ENCODE peak calls at places on chromosomes 13 and 19, in five cellular contexts. One of them, this sample, is unnamed.

GRCh38 chr13:99414048-99414995 is 87.0 kb upstream of the TM9SF2 start:
- DNase-seq in thyroid gland: no peak
- DNase-seq in A549: no peak
- DNase-seq in left ventricle myocardium inferior: no peak
- DNase-seq in pancreas: peak
- DNase-seq in this sample: peak

GRCh38 chr19:11094520-11094894 is 5.2 kb downstream of the LDLR start:
- DNase-seq in left ventricle myocardium inferior: no peak
- DNase-seq in A549: no peak
- DNase-seq in pancreas: no peak
- DNase-seq in thyroid gland: no peak
- DNase-seq in this sample: no peak

GRCh38 chr19:1923319-1923718 is 17.7 kb upstream of the CSNK1G2 start:
- DNase-seq in pancreas: no peak
- DNase-seq in thyroid gland: no peak
- DNase-seq in left ventricle myocardium inferior: no peak
- DNase-seq in A549: no peak
- DNase-seq in this sample: no peak

GRCh38 chr13:28719656-28720055 is 886 bp upstream of the SLC46A3 start:
- DNase-seq in thyroid gland: no peak
- DNase-seq in A549: no peak
- DNase-seq in pancreas: no peak
- DNase-seq in left ventricle myocardium inferior: no peak
- DNase-seq in this sample: peak

GRCh38 chr19:33698576-33699435 is 77.1 kb downstream of the CHST8 start:
- DNase-seq in left ventricle myocardium inferior: no peak
- DNase-seq in pancreas: no peak
- DNase-seq in thyroid gland: no peak
- DNase-seq in A549: no peak
- DNase-seq in this sample: no peak

GRCh38 chr19:45152504-45153338 is 8.1 kb downstream of the NKPD1 start:
- DNase-seq in A549: no peak
- DNase-seq in pancreas: no peak
- DNase-seq in left ventricle myocardium inferior: peak
- DNase-seq in thyroid gland: peak
- DNase-seq in this sample: peak

GRCh38 chr19:51127755-51128154 is 3.0 kb downstream of the SIGLEC9 start:
- DNase-seq in left ventricle myocardium inferior: no peak
- DNase-seq in A549: no peak
- DNase-seq in thyroid gland: no peak
- DNase-seq in pancreas: peak
- DNase-seq in this sample: peak

GRCh38 chr19:47726467-47726866 is 13.2 kb downstream of the EHD2 start:
- DNase-seq in left ventricle myocardium inferior: no peak
- DNase-seq in thyroid gland: no peak
- DNase-seq in pancreas: no peak
- DNase-seq in A549: no peak
- DNase-seq in this sample: peak

GRCh38 chr19:41327076-41327475 is 17.1 kb downstream of the CCDC97 start:
- DNase-seq in A549: no peak
- DNase-seq in left ventricle myocardium inferior: no peak
- DNase-seq in pancreas: no peak
- DNase-seq in thyroid gland: no peak
- DNase-seq in this sample: no peak

GRCh38 chr13:76745246-76746200 is 140.7 kb downstream of the KCTD12 start:
- DNase-seq in thyroid gland: no peak
- DNase-seq in pancreas: no peak
- DNase-seq in A549: no peak
- DNase-seq in left ventricle myocardium inferior: no peak
- DNase-seq in this sample: no peak

GRCh38 chr19:50310759-50311465 is 18.3 kb downstream of the KCNC3 start:
- DNase-seq in left ventricle myocardium inferior: no peak
- DNase-seq in A549: no peak
- DNase-seq in thyroid gland: no peak
- DNase-seq in pancreas: no peak
- DNase-seq in this sample: no peak

GRCh38 chr19:11152318-11153062 is 3.1 kb downstream of the SPC24 start:
- DNase-seq in pancreas: peak
- DNase-seq in thyroid gland: peak
- DNase-seq in A549: peak
- DNase-seq in left ventricle myocardium inferior: peak
- DNase-seq in this sample: peak

GRCh38 chr13:112638157-112638750 is 50.3 kb upstream of the TUBGCP3 start:
- DNase-seq in pancreas: peak
- DNase-seq in A549: no peak
- DNase-seq in left ventricle myocardium inferior: no peak
- DNase-seq in thyroid gland: no peak
- DNase-seq in this sample: no peak

GRCh38 chr13:110042253-110042652 is 255.9 kb upstream of the IRS2 start:
- DNase-seq in A549: no peak
- DNase-seq in pancreas: no peak
- DNase-seq in left ventricle myocardium inferior: no peak
- DNase-seq in thyroid gland: no peak
- DNase-seq in this sample: peak

GRCh38 chr19:45793178-45793564 is 526 bp upstream of the DMWD start:
- DNase-seq in thyroid gland: no peak
- DNase-seq in A549: no peak
- DNase-seq in left ventricle myocardium inferior: no peak
- DNase-seq in pancreas: no peak
- DNase-seq in this sample: no peak

GRCh38 chr19:54696117-54696548 is 28.1 kb upstream of the KIR3DL3 start:
- DNase-seq in left ventricle myocardium inferior: no peak
- DNase-seq in A549: no peak
- DNase-seq in thyroid gland: no peak
- DNase-seq in pancreas: no peak
- DNase-seq in this sample: no peak

GRCh38 chr19:3575260-3575741 is 2.6 kb downstream of the HMG20B start:
- DNase-seq in A549: peak
- DNase-seq in thyroid gland: no peak
- DNase-seq in pancreas: no peak
- DNase-seq in left ventricle myocardium inferior: no peak
- DNase-seq in this sample: peak

GRCh38 chr13:69050696-69051095 is 1056.9 kb upstream of the ATXN8OS start:
- DNase-seq in thyroid gland: no peak
- DNase-seq in left ventricle myocardium inferior: no peak
- DNase-seq in pancreas: no peak
- DNase-seq in A549: no peak
- DNase-seq in this sample: no peak

GRCh38 chr13:23268441-23268840 is 87.7 kb downstream of the SGCG start:
- DNase-seq in pancreas: no peak
- DNase-seq in left ventricle myocardium inferior: no peak
- DNase-seq in A549: no peak
- DNase-seq in thyroid gland: no peak
- DNase-seq in this sample: no peak

GRCh38 chr13:42420304-42420703 is 148.4 kb downstream of the AKAP11 start:
- DNase-seq in left ventricle myocardium inferior: no peak
- DNase-seq in thyroid gland: no peak
- DNase-seq in A549: no peak
- DNase-seq in pancreas: no peak
- DNase-seq in this sample: no peak

GRCh38 chr13:19155321-19155861 is 26.2 kb downstream of the TUBA3C start:
- DNase-seq in A549: no peak
- DNase-seq in left ventricle myocardium inferior: no peak
- DNase-seq in pancreas: no peak
- DNase-seq in thyroid gland: no peak
- DNase-seq in this sample: no peak

GRCh38 chr19:10283786-10284540 is 2.8 kb upstream of the ICAM4 start:
- DNase-seq in pancreas: no peak
- DNase-seq in left ventricle myocardium inferior: no peak
- DNase-seq in A549: no peak
- DNase-seq in thyroid gland: no peak
- DNase-seq in this sample: no peak

GRCh38 chr13:46748300-46748699 is 48.7 kb downstream of the ESD start:
- DNase-seq in thyroid gland: no peak
- DNase-seq in left ventricle myocardium inferior: no peak
- DNase-seq in pancreas: no peak
- DNase-seq in A549: no peak
- DNase-seq in this sample: peak

GRCh38 chr19:53507523-53508442 is 30.2 kb upstream of the ZNF331 start:
- DNase-seq in left ventricle myocardium inferior: no peak
- DNase-seq in A549: no peak
- DNase-seq in pancreas: no peak
- DNase-seq in thyroid gland: no peak
- DNase-seq in this sample: peak

GRCh38 chr19:16435238-16435911 is 36.4 kb downstream of the EPS15L1 start:
- DNase-seq in A549: no peak
- DNase-seq in thyroid gland: peak
- DNase-seq in left ventricle myocardium inferior: peak
- DNase-seq in pancreas: no peak
- DNase-seq in this sample: peak

GRCh38 chr13:114074671-114075315 is 57.6 kb downstream of the RASA3 start:
- DNase-seq in A549: no peak
- DNase-seq in left ventricle myocardium inferior: no peak
- DNase-seq in thyroid gland: no peak
- DNase-seq in pancreas: peak
- DNase-seq in this sample: no peak

GRCh38 chr13:102877285-102877684 is 31.5 kb downstream of the ERCC5 start:
- DNase-seq in A549: no peak
- DNase-seq in left ventricle myocardium inferior: no peak
- DNase-seq in pancreas: no peak
- DNase-seq in thyroid gland: no peak
- DNase-seq in this sample: no peak

GRCh38 chr19:29525901-29526729 is at the start of gene VSTM2B:
- DNase-seq in pancreas: peak
- DNase-seq in thyroid gland: no peak
- DNase-seq in A549: no peak
- DNase-seq in left ventricle myocardium inferior: no peak
- DNase-seq in this sample: no peak
- TF ChIP-seq CTCF in pancreas: no peak
- TF ChIP-seq CTCF in thyroid gland: no peak
- TF ChIP-seq CTCF in A549: no peak
- TF ChIP-seq CTCF in left ventricle myocardium inferior: no peak
- TF ChIP-seq CTCF in this sample: no peak

GRCh38 chr13:32267836-32268439 is 47.2 kb downstream of the ZAR1L start:
- DNase-seq in thyroid gland: peak
- DNase-seq in A549: no peak
- DNase-seq in left ventricle myocardium inferior: no peak
- DNase-seq in pancreas: peak
- DNase-seq in this sample: no peak
- TF ChIP-seq CTCF in thyroid gland: peak
- TF ChIP-seq CTCF in A549: no peak
- TF ChIP-seq CTCF in left ventricle myocardium inferior: peak
- TF ChIP-seq CTCF in pancreas: peak
- TF ChIP-seq CTCF in this sample: peak

GRCh38 chr13:90233933-90234672 is 1113.4 kb upstream of the MIR17HG start:
- DNase-seq in thyroid gland: no peak
- DNase-seq in A549: no peak
- DNase-seq in pancreas: no peak
- DNase-seq in left ventricle myocardium inferior: no peak
- DNase-seq in this sample: no peak
- TF ChIP-seq CTCF in thyroid gland: no peak
- TF ChIP-seq CTCF in A549: no peak
- TF ChIP-seq CTCF in pancreas: no peak
- TF ChIP-seq CTCF in left ventricle myocardium inferior: no peak
- TF ChIP-seq CTCF in this sample: no peak

GRCh38 chr19:35439921-35440320 is 8.1 kb upstream of the FFAR2 start:
- DNase-seq in left ventricle myocardium inferior: no peak
- DNase-seq in pancreas: no peak
- DNase-seq in thyroid gland: no peak
- DNase-seq in A549: no peak
- DNase-seq in this sample: no peak

GRCh38 chr19:35437152-35437951 is 10.7 kb upstream of the FFAR2 start:
- DNase-seq in A549: peak
- DNase-seq in pancreas: no peak
- DNase-seq in left ventricle myocardium inferior: no peak
- DNase-seq in thyroid gland: no peak
- DNase-seq in this sample: peak

GRCh38 chr19:35442091-35442490 is 6.0 kb upstream of the FFAR2 start:
- DNase-seq in A549: no peak
- DNase-seq in pancreas: no peak
- DNase-seq in left ventricle myocardium inferior: no peak
- DNase-seq in thyroid gland: no peak
- DNase-seq in this sample: no peak

GRCh38 chr19:35436477-35437141 is 11.4 kb upstream of the FFAR2 start:
- DNase-seq in pancreas: no peak
- DNase-seq in A549: peak
- DNase-seq in left ventricle myocardium inferior: no peak
- DNase-seq in thyroid gland: peak
- DNase-seq in this sample: peak

GRCh38 chr19:35438527-35438926 is 9.5 kb upstream of the FFAR2 start:
- DNase-seq in left ventricle myocardium inferior: no peak
- DNase-seq in thyroid gland: peak
- DNase-seq in A549: no peak
- DNase-seq in pancreas: no peak
- DNase-seq in this sample: no peak
- TF ChIP-seq CTCF in left ventricle myocardium inferior: no peak
- TF ChIP-seq CTCF in thyroid gland: no peak
- TF ChIP-seq CTCF in A549: no peak
- TF ChIP-seq CTCF in pancreas: no peak
- TF ChIP-seq CTCF in this sample: no peak

GRCh38 chr13:72774019-72774418 is 7.7 kb downstream of the DIS3 start:
- DNase-seq in left ventricle myocardium inferior: no peak
- DNase-seq in pancreas: no peak
- DNase-seq in A549: no peak
- DNase-seq in thyroid gland: no peak
- DNase-seq in this sample: peak
- TF ChIP-seq CTCF in left ventricle myocardium inferior: no peak
- TF ChIP-seq CTCF in pancreas: no peak
- TF ChIP-seq CTCF in A549: no peak
- TF ChIP-seq CTCF in thyroid gland: no peak
- TF ChIP-seq CTCF in this sample: no peak

DNA sequence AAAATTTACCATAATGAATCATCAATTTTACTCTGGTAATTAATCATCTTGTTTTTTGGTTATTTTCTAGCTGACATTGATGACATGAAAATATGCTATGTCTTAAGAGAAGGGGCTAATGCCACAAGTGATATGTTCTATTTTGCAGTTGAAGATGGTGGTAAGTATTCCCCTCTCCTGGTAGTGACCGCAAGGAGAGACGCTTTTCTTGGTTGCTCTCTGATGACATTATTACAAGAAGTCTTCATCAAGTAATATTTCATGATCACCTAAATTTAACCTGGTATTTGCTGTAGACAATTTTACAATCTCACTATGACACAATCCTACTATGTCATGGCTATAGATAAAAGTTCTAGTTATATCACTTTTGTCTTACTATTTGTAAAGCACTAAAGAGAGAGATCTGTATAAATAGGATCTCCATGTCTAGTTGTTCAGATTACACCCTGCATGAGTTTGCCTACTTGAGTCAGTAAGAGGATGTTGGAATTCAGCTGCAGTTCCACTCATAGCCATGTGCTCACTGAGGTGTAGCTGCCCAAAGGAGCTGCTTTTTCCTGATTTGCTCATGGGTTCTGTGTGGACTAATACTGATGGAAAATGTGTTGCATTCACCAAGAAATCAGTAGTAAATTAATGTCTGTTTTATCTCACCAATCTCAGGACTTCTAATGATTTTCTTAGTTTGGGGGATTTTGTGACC is 10.9 kb downstream of the FREM2 start:
- DNase-seq in pancreas: no peak
- DNase-seq in A549: no peak
- DNase-seq in left ventricle myocardium inferior: no peak
- DNase-seq in thyroid gland: peak
- DNase-seq in this sample: no peak
- TF ChIP-seq CTCF in pancreas: no peak
- TF ChIP-seq CTCF in A549: no peak
- TF ChIP-seq CTCF in left ventricle myocardium inferior: peak
- TF ChIP-seq CTCF in thyroid gland: no peak
- TF ChIP-seq CTCF in this sample: no peak

GRCh38 chr13:24922390-24923304 is 158.7 kb downstream of the RNF17 start:
- DNase-seq in pancreas: peak
- DNase-seq in A549: peak
- DNase-seq in left ventricle myocardium inferior: peak
- DNase-seq in thyroid gland: peak
- DNase-seq in this sample: peak
- TF ChIP-seq CTCF in pancreas: no peak
- TF ChIP-seq CTCF in A549: no peak
- TF ChIP-seq CTCF in left ventricle myocardium inferior: peak
- TF ChIP-seq CTCF in thyroid gland: no peak
- TF ChIP-seq CTCF in this sample: no peak